ENCODE peak calls at places on chromosomes 3 and 15, in eight cellular contexts. One of them, this sample, is unnamed.

GRCh38 chr3:112647122-112647521 is 6.2 kb upstream of the CCDC80 start:
- DNase-seq in pulmonary artery endothelial cell: no peak
- DNase-seq in GM03348: peak; percentile 78
- DNase-seq in Daoy: peak; percentile 90
- DNase-seq in activated CD8-positive, alpha-beta memory T cell treated with anti-CD3 and anti-CD28 coated beads for 1 hour: no peak
- DNase-seq in CD8-positive, alpha-beta T cell: no peak
- DNase-seq in upper lobe of right lung: no peak
- DNase-seq in stimulated activated CD8-positive, alpha-beta memory T cell treated with anti-CD3 and anti-CD28 coated beads, Interleukin-4, amount 100 ng/mL, for 1 hour: no peak
- DNase-seq in this sample: peak; percentile 83

GRCh38 chr3:55434789-55435188 is 52.3 kb downstream of the WNT5A start:
- DNase-seq in Daoy: peak; percentile 38
- DNase-seq in CD8-positive, alpha-beta T cell: no peak
- DNase-seq in upper lobe of right lung: no peak
- DNase-seq in pulmonary artery endothelial cell: no peak
- DNase-seq in stimulated activated CD8-positive, alpha-beta memory T cell treated with anti-CD3 and anti-CD28 coated beads, Interleukin-4, amount 100 ng/mL, for 1 hour: no peak
- DNase-seq in activated CD8-positive, alpha-beta memory T cell treated with anti-CD3 and anti-CD28 coated beads for 1 hour: no peak
- DNase-seq in GM03348: no peak
- DNase-seq in this sample: peak; percentile 29

GRCh38 chr3:12708584-12709192 is 44.8 kb upstream of the RAF1 start:
- DNase-seq in GM03348: peak; percentile 82
- DNase-seq in Daoy: peak; percentile 52
- DNase-seq in CD8-positive, alpha-beta T cell: no peak
- DNase-seq in stimulated activated CD8-positive, alpha-beta memory T cell treated with anti-CD3 and anti-CD28 coated beads, Interleukin-4, amount 100 ng/mL, for 1 hour: no peak
- DNase-seq in pulmonary artery endothelial cell: no peak
- DNase-seq in activated CD8-positive, alpha-beta memory T cell treated with anti-CD3 and anti-CD28 coated beads for 1 hour: no peak
- DNase-seq in upper lobe of right lung: no peak
- DNase-seq in this sample: peak; percentile 51

GRCh38 chr15:51097553-51098330 is 3.0 kb upstream of the TNFAIP8L3 start:
- DNase-seq in pulmonary artery endothelial cell: peak; percentile 95
- DNase-seq in stimulated activated CD8-positive, alpha-beta memory T cell treated with anti-CD3 and anti-CD28 coated beads, Interleukin-4, amount 100 ng/mL, for 1 hour: no peak
- DNase-seq in CD8-positive, alpha-beta T cell: no peak
- DNase-seq in Daoy: peak; percentile 84
- DNase-seq in upper lobe of right lung: no peak
- DNase-seq in activated CD8-positive, alpha-beta memory T cell treated with anti-CD3 and anti-CD28 coated beads for 1 hour: no peak
- DNase-seq in GM03348: peak; percentile 80
- DNase-seq in this sample: peak; percentile 51

GRCh38 chr3:9615003-9615628 is 34.2 kb upstream of the MTMR14 start:
- DNase-seq in CD8-positive, alpha-beta T cell: no peak
- DNase-seq in Daoy: no peak
- DNase-seq in upper lobe of right lung: no peak
- DNase-seq in GM03348: no peak
- DNase-seq in activated CD8-positive, alpha-beta memory T cell treated with anti-CD3 and anti-CD28 coated beads for 1 hour: no peak
- DNase-seq in pulmonary artery endothelial cell: no peak
- DNase-seq in stimulated activated CD8-positive, alpha-beta memory T cell treated with anti-CD3 and anti-CD28 coated beads, Interleukin-4, amount 100 ng/mL, for 1 hour: no peak
- DNase-seq in this sample: no peak

GRCh38 chr15:36778516-36778915 is 199.1 kb downstream of the CDIN1 start:
- DNase-seq in stimulated activated CD8-positive, alpha-beta memory T cell treated with anti-CD3 and anti-CD28 coated beads, Interleukin-4, amount 100 ng/mL, for 1 hour: no peak
- DNase-seq in pulmonary artery endothelial cell: no peak
- DNase-seq in Daoy: no peak
- DNase-seq in CD8-positive, alpha-beta T cell: no peak
- DNase-seq in GM03348: peak; percentile 80
- DNase-seq in activated CD8-positive, alpha-beta memory T cell treated with anti-CD3 and anti-CD28 coated beads for 1 hour: no peak
- DNase-seq in upper lobe of right lung: no peak
- DNase-seq in this sample: peak; percentile 18

GRCh38 chr3:47634996-47635395 is 56.3 kb upstream of the CSPG5 start:
- DNase-seq in CD8-positive, alpha-beta T cell: no peak
- DNase-seq in Daoy: no peak
- DNase-seq in GM03348: no peak
- DNase-seq in activated CD8-positive, alpha-beta memory T cell treated with anti-CD3 and anti-CD28 coated beads for 1 hour: no peak
- DNase-seq in pulmonary artery endothelial cell: no peak
- DNase-seq in upper lobe of right lung: no peak
- DNase-seq in stimulated activated CD8-positive, alpha-beta memory T cell treated with anti-CD3 and anti-CD28 coated beads, Interleukin-4, amount 100 ng/mL, for 1 hour: no peak
- DNase-seq in this sample: no peak

GRCh38 chr15:27589260-27589659 is 509.9 kb downstream of the OCA2 start:
- DNase-seq in pulmonary artery endothelial cell: no peak
- DNase-seq in CD8-positive, alpha-beta T cell: no peak
- DNase-seq in Daoy: no peak
- DNase-seq in GM03348: no peak
- DNase-seq in activated CD8-positive, alpha-beta memory T cell treated with anti-CD3 and anti-CD28 coated beads for 1 hour: no peak
- DNase-seq in stimulated activated CD8-positive, alpha-beta memory T cell treated with anti-CD3 and anti-CD28 coated beads, Interleukin-4, amount 100 ng/mL, for 1 hour: no peak
- DNase-seq in upper lobe of right lung: no peak
- DNase-seq in this sample: no peak

GRCh38 chr3:127525373-127525772 is 65.2 kb downstream of the TPRA1 start:
- DNase-seq in pulmonary artery endothelial cell: no peak
- DNase-seq in stimulated activated CD8-positive, alpha-beta memory T cell treated with anti-CD3 and anti-CD28 coated beads, Interleukin-4, amount 100 ng/mL, for 1 hour: no peak
- DNase-seq in GM03348: no peak
- DNase-seq in CD8-positive, alpha-beta T cell: no peak
- DNase-seq in Daoy: peak; percentile 73
- DNase-seq in upper lobe of right lung: no peak
- DNase-seq in activated CD8-positive, alpha-beta memory T cell treated with anti-CD3 and anti-CD28 coated beads for 1 hour: no peak
- DNase-seq in this sample: peak; percentile 53

GRCh38 chr3:97235611-97236315 is 421.4 kb downstream of the EPHA6 start:
- DNase-seq in CD8-positive, alpha-beta T cell: no peak
- DNase-seq in activated CD8-positive, alpha-beta memory T cell treated with anti-CD3 and anti-CD28 coated beads for 1 hour: no peak
- DNase-seq in GM03348: no peak
- DNase-seq in upper lobe of right lung: no peak
- DNase-seq in Daoy: no peak
- DNase-seq in pulmonary artery endothelial cell: no peak
- DNase-seq in stimulated activated CD8-positive, alpha-beta memory T cell treated with anti-CD3 and anti-CD28 coated beads, Interleukin-4, amount 100 ng/mL, for 1 hour: no peak
- DNase-seq in this sample: no peak

GRCh38 chr3:71016141-71016845 is 567.2 kb downstream of the FOXP1 start:
- DNase-seq in CD8-positive, alpha-beta T cell: no peak
- DNase-seq in activated CD8-positive, alpha-beta memory T cell treated with anti-CD3 and anti-CD28 coated beads for 1 hour: no peak
- DNase-seq in Daoy: no peak
- DNase-seq in GM03348: no peak
- DNase-seq in pulmonary artery endothelial cell: no peak
- DNase-seq in stimulated activated CD8-positive, alpha-beta memory T cell treated with anti-CD3 and anti-CD28 coated beads, Interleukin-4, amount 100 ng/mL, for 1 hour: no peak
- DNase-seq in upper lobe of right lung: no peak
- DNase-seq in this sample: no peak

GRCh38 chr3:122676759-122677158 is 3.9 kb upstream of the PARP14 start:
- DNase-seq in GM03348: no peak
- DNase-seq in CD8-positive, alpha-beta T cell: no peak
- DNase-seq in pulmonary artery endothelial cell: no peak
- DNase-seq in activated CD8-positive, alpha-beta memory T cell treated with anti-CD3 and anti-CD28 coated beads for 1 hour: no peak
- DNase-seq in upper lobe of right lung: no peak
- DNase-seq in stimulated activated CD8-positive, alpha-beta memory T cell treated with anti-CD3 and anti-CD28 coated beads, Interleukin-4, amount 100 ng/mL, for 1 hour: no peak
- DNase-seq in Daoy: no peak
- DNase-seq in this sample: peak; percentile 34

GRCh38 chr3:62051506-62051905 is 321.8 kb downstream of the FEZF2 start:
- DNase-seq in pulmonary artery endothelial cell: peak; percentile 19
- DNase-seq in Daoy: peak; percentile 15
- DNase-seq in GM03348: no peak
- DNase-seq in activated CD8-positive, alpha-beta memory T cell treated with anti-CD3 and anti-CD28 coated beads for 1 hour: no peak
- DNase-seq in stimulated activated CD8-positive, alpha-beta memory T cell treated with anti-CD3 and anti-CD28 coated beads, Interleukin-4, amount 100 ng/mL, for 1 hour: no peak
- DNase-seq in upper lobe of right lung: no peak
- DNase-seq in CD8-positive, alpha-beta T cell: no peak
- DNase-seq in this sample: peak; percentile 20

GRCh38 chr15:63156708-63157065 is 590 bp downstream of the RPS27L start:
- DNase-seq in Daoy: peak; percentile 37
- DNase-seq in GM03348: peak; percentile 31
- DNase-seq in stimulated activated CD8-positive, alpha-beta memory T cell treated with anti-CD3 and anti-CD28 coated beads, Interleukin-4, amount 100 ng/mL, for 1 hour: no peak
- DNase-seq in CD8-positive, alpha-beta T cell: peak; percentile 10
- DNase-seq in pulmonary artery endothelial cell: no peak
- DNase-seq in upper lobe of right lung: no peak
- DNase-seq in activated CD8-positive, alpha-beta memory T cell treated with anti-CD3 and anti-CD28 coated beads for 1 hour: no peak
- DNase-seq in this sample: peak; percentile 69

This sample was measured in fibroblast of villous mesenchyme.